ENCODE peak calls at places on chromosomes 12 and 14, in five cellular contexts. One of them, this sample, is unnamed. For H3K9me3, the result is how much of the 10 kb centered on the place peaks cover.

GRCh38 chr12:69704357-69704756 is 5.3 kb upstream of the BEST3 start:
- DNase-seq in suprapubic skin: no peak
- DNase-seq in small intestine: no peak
- DNase-seq in CD8-positive, alpha-beta T cell: no peak
- DNase-seq in cardiac muscle cell: no peak
- DNase-seq in this sample: no peak

GRCh38 chr12:6069452-6070093 is 54.9 kb downstream of the VWF start:
- DNase-seq in CD8-positive, alpha-beta T cell: peak
- DNase-seq in cardiac muscle cell: no peak
- DNase-seq in suprapubic skin: no peak
- DNase-seq in small intestine: peak
- DNase-seq in this sample: no peak

GRCh38 chr12:22990501-22990900 is 365.5 kb downstream of the ETNK1 start:
- DNase-seq in suprapubic skin: no peak
- DNase-seq in CD8-positive, alpha-beta T cell: no peak
- DNase-seq in small intestine: no peak
- DNase-seq in cardiac muscle cell: no peak
- DNase-seq in this sample: no peak

GRCh38 chr12:85872497-85873091 is 1.5 kb upstream of the NTS start:
- DNase-seq in CD8-positive, alpha-beta T cell: no peak
- DNase-seq in cardiac muscle cell: peak
- DNase-seq in suprapubic skin: no peak
- DNase-seq in small intestine: peak
- DNase-seq in this sample: no peak

GRCh38 chr12:5745251-5745888 is 199.7 kb downstream of the ANO2 start:
- DNase-seq in suprapubic skin: no peak
- DNase-seq in CD8-positive, alpha-beta T cell: peak
- DNase-seq in cardiac muscle cell: peak
- DNase-seq in small intestine: peak
- DNase-seq in this sample: peak

GRCh38 chr12:39831587-39832315 is 212.1 kb upstream of the ABCD2 start:
- DNase-seq in cardiac muscle cell: no peak
- DNase-seq in CD8-positive, alpha-beta T cell: no peak
- DNase-seq in suprapubic skin: no peak
- DNase-seq in small intestine: peak
- DNase-seq in this sample: no peak

GRCh38 chr12:97250483-97250882 is 212.1 kb upstream of the RMST start:
- DNase-seq in small intestine: no peak
- DNase-seq in suprapubic skin: no peak
- DNase-seq in cardiac muscle cell: no peak
- DNase-seq in CD8-positive, alpha-beta T cell: no peak
- DNase-seq in this sample: no peak

GRCh38 chr14:36096090-36096489 is 80.4 kb downstream of the PTCSC3 start:
- DNase-seq in cardiac muscle cell: no peak
- DNase-seq in suprapubic skin: no peak
- DNase-seq in small intestine: no peak
- DNase-seq in CD8-positive, alpha-beta T cell: no peak
- DNase-seq in this sample: no peak

GRCh38 chr12:53828598-53828997 is 76.8 kb upstream of the CISTR start:
- DNase-seq in suprapubic skin: no peak
- DNase-seq in cardiac muscle cell: no peak
- DNase-seq in CD8-positive, alpha-beta T cell: no peak
- DNase-seq in small intestine: peak
- DNase-seq in this sample: no peak
- H3K9me3 ChIP-seq in suprapubic skin: under half
- H3K9me3 ChIP-seq in cardiac muscle cell: under half
- H3K9me3 ChIP-seq in CD8-positive, alpha-beta T cell: under half
- H3K9me3 ChIP-seq in small intestine: under half
- H3K9me3 ChIP-seq in this sample: under half

GRCh38 chr14:27608377-27608776 is 1010.5 kb upstream of the NOVA1 start:
- DNase-seq in cardiac muscle cell: no peak
- DNase-seq in suprapubic skin: no peak
- DNase-seq in CD8-positive, alpha-beta T cell: no peak
- DNase-seq in small intestine: no peak
- DNase-seq in this sample: no peak

DNA sequence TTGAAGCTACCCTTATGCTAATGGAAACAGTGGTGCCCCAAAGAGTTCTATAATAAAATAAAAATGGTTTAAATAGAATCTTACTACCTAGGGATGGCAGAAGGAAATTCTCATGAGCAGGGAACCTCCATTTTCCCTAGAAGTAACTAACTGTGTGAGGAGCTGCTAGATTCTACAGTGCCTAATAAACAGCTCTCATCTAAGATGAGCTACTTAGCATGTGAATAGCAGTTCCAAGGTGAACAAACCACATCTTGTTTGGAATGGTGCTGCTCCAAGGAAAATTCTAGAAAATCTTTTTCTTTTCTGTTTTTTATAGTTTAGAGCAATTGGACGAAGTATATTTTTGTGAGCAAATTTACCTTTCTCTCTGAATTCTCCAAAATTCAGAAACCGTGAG is 1015.3 kb upstream of the NOVA1 start:
- DNase-seq in CD8-positive, alpha-beta T cell: no peak
- DNase-seq in suprapubic skin: no peak
- DNase-seq in cardiac muscle cell: no peak
- DNase-seq in small intestine: no peak
- DNase-seq in this sample: no peak
- H3K9me3 ChIP-seq in CD8-positive, alpha-beta T cell: under half
- H3K9me3 ChIP-seq in suprapubic skin: under half
- H3K9me3 ChIP-seq in cardiac muscle cell: under half
- H3K9me3 ChIP-seq in small intestine: under half
- H3K9me3 ChIP-seq in this sample: under half

DNA sequence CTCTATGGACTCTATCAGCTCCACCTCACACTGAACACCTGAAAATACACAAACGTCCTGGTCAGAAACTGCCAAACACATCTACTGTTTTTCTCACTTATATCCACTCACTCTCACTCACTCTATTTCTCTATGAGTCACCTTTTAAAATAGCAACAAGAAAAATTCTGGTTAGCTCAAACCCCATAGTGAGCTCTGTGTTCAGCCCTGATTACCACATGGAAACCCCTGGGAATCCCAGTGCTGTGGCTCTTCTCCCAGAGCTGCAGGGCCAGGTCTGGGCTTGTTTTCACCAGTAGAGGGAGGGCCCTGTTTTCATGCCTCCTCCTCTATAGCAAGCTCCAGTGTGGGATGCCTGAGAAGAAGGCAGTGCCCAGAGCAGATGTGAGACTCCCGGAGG is 1126.1 kb downstream of the TMEM121 start:
- DNase-seq in suprapubic skin: no peak
- DNase-seq in CD8-positive, alpha-beta T cell: no peak
- DNase-seq in cardiac muscle cell: no peak
- DNase-seq in small intestine: no peak
- DNase-seq in this sample: no peak
- H3K9me3 ChIP-seq in suprapubic skin: under half
- H3K9me3 ChIP-seq in CD8-positive, alpha-beta T cell: under half
- H3K9me3 ChIP-seq in cardiac muscle cell: under half
- H3K9me3 ChIP-seq in small intestine: under half
- H3K9me3 ChIP-seq in this sample: under half

GRCh38 chr14:99028521-99028920 is 243.5 kb downstream of the BCL11B start:
- DNase-seq in small intestine: no peak
- DNase-seq in CD8-positive, alpha-beta T cell: no peak
- DNase-seq in suprapubic skin: peak
- DNase-seq in cardiac muscle cell: no peak
- DNase-seq in this sample: no peak
- H3K9me3 ChIP-seq in small intestine: under half
- H3K9me3 ChIP-seq in CD8-positive, alpha-beta T cell: under half
- H3K9me3 ChIP-seq in suprapubic skin: under half
- H3K9me3 ChIP-seq in cardiac muscle cell: under half
- H3K9me3 ChIP-seq in this sample: under half

DNA sequence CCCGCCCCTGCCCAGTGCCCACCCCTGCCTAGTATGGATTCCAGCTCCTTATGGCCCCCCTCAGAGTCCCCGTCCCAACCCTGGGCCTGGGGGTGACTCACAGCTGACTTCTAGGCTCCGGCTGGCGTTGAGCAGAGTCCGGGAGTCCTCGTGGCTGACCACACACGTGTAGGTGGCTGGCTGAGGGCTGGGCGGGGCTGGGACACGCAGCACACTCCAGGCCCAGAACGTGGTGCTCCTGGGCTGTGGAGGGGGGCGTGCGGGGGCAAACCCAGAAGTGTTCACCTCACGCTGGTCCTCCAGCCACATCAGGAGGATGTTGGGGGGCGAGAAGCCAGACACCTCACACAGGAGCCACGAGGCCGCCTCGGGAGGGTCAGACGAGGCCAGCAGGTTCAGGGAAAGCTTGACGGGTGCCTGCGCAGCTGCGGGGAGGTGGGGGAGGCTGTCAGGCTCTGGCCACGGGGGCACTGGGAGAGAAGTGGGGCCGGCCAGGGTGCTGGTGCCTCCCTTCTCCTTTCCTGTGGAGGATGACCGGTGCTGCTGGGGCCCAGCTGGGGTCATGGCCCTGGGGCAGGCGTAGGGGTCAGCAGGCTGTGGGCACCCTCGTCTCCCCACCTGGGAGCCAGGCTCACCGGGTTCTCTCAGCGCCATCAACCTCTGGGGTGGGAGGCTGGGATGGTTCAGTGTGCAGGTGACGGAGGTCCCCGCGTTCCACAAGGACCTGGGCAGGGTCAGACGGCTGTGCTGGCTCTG is 314.1 kb downstream of the TMEM121 start:
- DNase-seq in cardiac muscle cell: no peak
- DNase-seq in CD8-positive, alpha-beta T cell: peak
- DNase-seq in suprapubic skin: peak
- DNase-seq in small intestine: no peak
- DNase-seq in this sample: no peak
- H3K9me3 ChIP-seq in cardiac muscle cell: under half
- H3K9me3 ChIP-seq in CD8-positive, alpha-beta T cell: under half
- H3K9me3 ChIP-seq in suprapubic skin: under half
- H3K9me3 ChIP-seq in small intestine: under half
- H3K9me3 ChIP-seq in this sample: under half

GRCh38 chr12:66863276-66863675 is 184.4 kb upstream of the GRIP1 start:
- DNase-seq in CD8-positive, alpha-beta T cell: no peak
- DNase-seq in cardiac muscle cell: no peak
- DNase-seq in small intestine: peak
- DNase-seq in suprapubic skin: no peak
- DNase-seq in this sample: no peak

GRCh38 chr12:66859751-66860440 is 181.0 kb upstream of the GRIP1 start:
- DNase-seq in suprapubic skin: no peak
- DNase-seq in cardiac muscle cell: no peak
- DNase-seq in CD8-positive, alpha-beta T cell: no peak
- DNase-seq in small intestine: no peak
- DNase-seq in this sample: no peak

GRCh38 chr12:66862586-66862985 is 183.7 kb upstream of the GRIP1 start:
- DNase-seq in suprapubic skin: no peak
- DNase-seq in small intestine: no peak
- DNase-seq in cardiac muscle cell: no peak
- DNase-seq in CD8-positive, alpha-beta T cell: no peak
- DNase-seq in this sample: no peak

GRCh38 chr12:66861157-66861750 is 182.4 kb upstream of the GRIP1 start:
- DNase-seq in small intestine: peak
- DNase-seq in cardiac muscle cell: peak
- DNase-seq in suprapubic skin: peak
- DNase-seq in CD8-positive, alpha-beta T cell: peak
- DNase-seq in this sample: peak
- H3K9me3 ChIP-seq in small intestine: under half
- H3K9me3 ChIP-seq in cardiac muscle cell: under half
- H3K9me3 ChIP-seq in suprapubic skin: under half
- H3K9me3 ChIP-seq in CD8-positive, alpha-beta T cell: under half
- H3K9me3 ChIP-seq in this sample: under half

DNA sequence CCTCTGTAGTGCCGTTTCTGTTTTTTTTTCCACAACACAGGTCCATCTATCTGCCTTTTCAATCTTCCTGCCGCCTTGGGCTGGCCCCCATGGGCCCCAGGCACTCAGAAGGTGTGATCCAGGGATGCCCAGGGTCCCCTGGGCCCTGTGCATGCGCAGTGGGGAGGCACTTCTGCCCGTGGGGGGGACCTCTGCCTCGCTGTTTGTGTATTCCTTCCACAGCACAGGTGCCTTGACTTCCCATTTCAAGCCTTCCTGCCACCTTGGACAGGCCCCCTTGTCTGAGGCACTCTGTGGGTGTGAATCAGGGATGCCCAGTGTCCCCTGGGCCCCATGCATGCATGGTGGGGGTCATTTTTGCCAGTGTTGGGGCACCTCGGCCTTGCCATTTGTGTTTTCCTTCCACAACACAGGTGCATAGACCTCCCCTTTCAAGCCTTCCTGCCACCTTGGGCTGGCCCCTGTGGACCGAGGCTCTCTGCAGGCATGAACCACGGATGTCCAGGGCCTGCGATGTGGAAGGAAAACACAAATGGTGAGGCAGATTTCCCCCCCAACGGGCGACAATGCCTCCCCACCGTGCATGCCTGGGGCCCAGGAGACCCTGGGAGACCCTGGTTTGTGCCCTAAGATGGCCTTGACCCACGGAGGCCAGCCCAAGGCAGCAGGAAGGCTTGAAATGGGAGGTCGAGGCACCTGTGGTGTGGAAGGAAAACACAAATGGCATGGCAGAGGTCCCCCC is 366.5 kb downstream of the ALG10 start:
- DNase-seq in CD8-positive, alpha-beta T cell: no peak
- DNase-seq in suprapubic skin: peak
- DNase-seq in small intestine: no peak
- DNase-seq in cardiac muscle cell: no peak
- DNase-seq in this sample: no peak
- H3K9me3 ChIP-seq in CD8-positive, alpha-beta T cell: under half
- H3K9me3 ChIP-seq in suprapubic skin: under half
- H3K9me3 ChIP-seq in small intestine: under half
- H3K9me3 ChIP-seq in cardiac muscle cell: under half
- H3K9me3 ChIP-seq in this sample: under half

GRCh38 chr14:105919458-105920150 is 393.2 kb downstream of the TMEM121 start:
- DNase-seq in small intestine: no peak
- DNase-seq in cardiac muscle cell: no peak
- DNase-seq in CD8-positive, alpha-beta T cell: no peak
- DNase-seq in suprapubic skin: peak
- DNase-seq in this sample: no peak
- H3K9me3 ChIP-seq in small intestine: under half
- H3K9me3 ChIP-seq in cardiac muscle cell: under half
- H3K9me3 ChIP-seq in CD8-positive, alpha-beta T cell: under half
- H3K9me3 ChIP-seq in suprapubic skin: under half
- H3K9me3 ChIP-seq in this sample: under half

GRCh38 chr12:31895449-31896150 is 63.6 kb upstream of the RESF1 start:
- DNase-seq in cardiac muscle cell: no peak
- DNase-seq in suprapubic skin: no peak
- DNase-seq in small intestine: no peak
- DNase-seq in CD8-positive, alpha-beta T cell: no peak
- DNase-seq in this sample: no peak

GRCh38 chr12:31897791-31898503 is 61.3 kb upstream of the RESF1 start:
- DNase-seq in small intestine: no peak
- DNase-seq in suprapubic skin: no peak
- DNase-seq in CD8-positive, alpha-beta T cell: peak
- DNase-seq in cardiac muscle cell: peak
- DNase-seq in this sample: no peak

GRCh38 chr12:31896514-31897039 is 62.6 kb upstream of the RESF1 start:
- DNase-seq in suprapubic skin: no peak
- DNase-seq in CD8-positive, alpha-beta T cell: peak
- DNase-seq in small intestine: peak
- DNase-seq in cardiac muscle cell: no peak
- DNase-seq in this sample: peak

GRCh38 chr12:31900271-31900670 is 58.9 kb upstream of the RESF1 start:
- DNase-seq in cardiac muscle cell: no peak
- DNase-seq in suprapubic skin: no peak
- DNase-seq in small intestine: no peak
- DNase-seq in CD8-positive, alpha-beta T cell: no peak
- DNase-seq in this sample: no peak

GRCh38 chr12:31899136-31899535 is 60.1 kb upstream of the RESF1 start:
- DNase-seq in cardiac muscle cell: no peak
- DNase-seq in CD8-positive, alpha-beta T cell: no peak
- DNase-seq in small intestine: no peak
- DNase-seq in suprapubic skin: no peak
- DNase-seq in this sample: no peak
- H3K9me3 ChIP-seq in cardiac muscle cell: under half
- H3K9me3 ChIP-seq in CD8-positive, alpha-beta T cell: under half
- H3K9me3 ChIP-seq in small intestine: under half
- H3K9me3 ChIP-seq in suprapubic skin: under half
- H3K9me3 ChIP-seq in this sample: under half

GRCh38 chr14:94074534-94074933 is 6.5 kb downstream of the DDX24 start:
- DNase-seq in suprapubic skin: no peak
- DNase-seq in cardiac muscle cell: no peak
- DNase-seq in small intestine: no peak
- DNase-seq in CD8-positive, alpha-beta T cell: no peak
- DNase-seq in this sample: no peak
- H3K9me3 ChIP-seq in suprapubic skin: under half
- H3K9me3 ChIP-seq in cardiac muscle cell: under half
- H3K9me3 ChIP-seq in small intestine: under half
- H3K9me3 ChIP-seq in CD8-positive, alpha-beta T cell: under half
- H3K9me3 ChIP-seq in this sample: under half